ENCODE peak calls at places on chromosomes 16 and 17, in five cellular contexts. One of them, this sample, is unnamed.

GRCh38 chr17:75854111-75854748 is 905 bp downstream of the WBP2 start:
- DNase-seq in CD4-positive, alpha-beta memory T cell: no peak
- DNase-seq in Panc1: no peak
- DNase-seq in heart right ventricle: no peak
- DNase-seq in aorta: no peak
- DNase-seq in this sample: no peak

GRCh38 chr16:10741844-10742243 is 1.8 kb upstream of the NUBP1 start:
- DNase-seq in Panc1: no peak
- DNase-seq in heart right ventricle: peak
- DNase-seq in CD4-positive, alpha-beta memory T cell: no peak
- DNase-seq in aorta: peak
- DNase-seq in this sample: no peak

GRCh38 chr17:36755586-36755985 is 154.2 kb downstream of the MRM1 start:
- DNase-seq in CD4-positive, alpha-beta memory T cell: no peak
- DNase-seq in heart right ventricle: no peak
- DNase-seq in Panc1: no peak
- DNase-seq in aorta: no peak
- DNase-seq in this sample: peak

GRCh38 chr16:65142276-65142675 is 20.4 kb upstream of the CDH11 start:
- DNase-seq in Panc1: no peak
- DNase-seq in CD4-positive, alpha-beta memory T cell: no peak
- DNase-seq in heart right ventricle: no peak
- DNase-seq in aorta: no peak
- DNase-seq in this sample: no peak

GRCh38 chr16:16093625-16094332 is 129.5 kb downstream of the ABCC6 start:
- DNase-seq in Panc1: no peak
- DNase-seq in CD4-positive, alpha-beta memory T cell: no peak
- DNase-seq in aorta: no peak
- DNase-seq in heart right ventricle: no peak
- DNase-seq in this sample: no peak

GRCh38 chr17:5049314-5049819 is 14.1 kb upstream of the SLC52A1 start:
- DNase-seq in CD4-positive, alpha-beta memory T cell: peak
- DNase-seq in heart right ventricle: no peak
- DNase-seq in aorta: no peak
- DNase-seq in Panc1: no peak
- DNase-seq in this sample: peak

GRCh38 chr16:72256398-72257048 is 84.6 kb upstream of the PMFBP1 start:
- DNase-seq in CD4-positive, alpha-beta memory T cell: no peak
- DNase-seq in aorta: no peak
- DNase-seq in heart right ventricle: no peak
- DNase-seq in Panc1: no peak
- DNase-seq in this sample: no peak

GRCh38 chr16:54110582-54110981 is 176.0 kb downstream of the IRX3 start:
- DNase-seq in aorta: no peak
- DNase-seq in CD4-positive, alpha-beta memory T cell: no peak
- DNase-seq in heart right ventricle: no peak
- DNase-seq in Panc1: no peak
- DNase-seq in this sample: no peak

GRCh38 chr16:65453646-65454045 is 331.8 kb upstream of the CDH11 start:
- DNase-seq in Panc1: no peak
- DNase-seq in CD4-positive, alpha-beta memory T cell: no peak
- DNase-seq in heart right ventricle: no peak
- DNase-seq in aorta: no peak
- DNase-seq in this sample: no peak

GRCh38 chr17:7593296-7593695 is 3.4 kb upstream of the SOX15 start:
- DNase-seq in aorta: no peak
- DNase-seq in CD4-positive, alpha-beta memory T cell: no peak
- DNase-seq in heart right ventricle: no peak
- DNase-seq in Panc1: no peak
- DNase-seq in this sample: no peak

GRCh38 chr17:57649731-57650484 is 95.2 kb downstream of the CCDC182 start:
- DNase-seq in aorta: no peak
- DNase-seq in Panc1: no peak
- DNase-seq in CD4-positive, alpha-beta memory T cell: no peak
- DNase-seq in heart right ventricle: no peak
- DNase-seq in this sample: no peak

GRCh38 chr17:74362811-74363498 is 1.3 kb upstream of the BTBD17 start:
- DNase-seq in aorta: no peak
- DNase-seq in heart right ventricle: no peak
- DNase-seq in Panc1: no peak
- DNase-seq in CD4-positive, alpha-beta memory T cell: no peak
- DNase-seq in this sample: no peak

GRCh38 chr17:51189628-51190027 is 23.4 kb downstream of the NME2 start:
- DNase-seq in Panc1: no peak
- DNase-seq in CD4-positive, alpha-beta memory T cell: no peak
- DNase-seq in aorta: no peak
- DNase-seq in heart right ventricle: no peak
- DNase-seq in this sample: no peak

GRCh38 chr16:57147381-57148191 is 38.3 kb downstream of the PSME3IP1 start:
- DNase-seq in Panc1: no peak
- DNase-seq in heart right ventricle: peak
- DNase-seq in aorta: peak
- DNase-seq in CD4-positive, alpha-beta memory T cell: no peak
- DNase-seq in this sample: no peak

GRCh38 chr17:29155235-29155965 is 24.8 kb downstream of the MYO18A start:
- DNase-seq in Panc1: no peak
- DNase-seq in aorta: peak
- DNase-seq in CD4-positive, alpha-beta memory T cell: peak
- DNase-seq in heart right ventricle: no peak
- DNase-seq in this sample: peak

GRCh38 chr16:73058221-73058615 is 10.3 kb upstream of the ZFHX3 start:
- DNase-seq in CD4-positive, alpha-beta memory T cell: no peak
- DNase-seq in Panc1: no peak
- DNase-seq in heart right ventricle: no peak
- DNase-seq in aorta: peak
- DNase-seq in this sample: no peak

GRCh38 chr17:73588291-73589095 is 55.8 kb downstream of the SDK2 start:
- DNase-seq in Panc1: no peak
- DNase-seq in aorta: no peak
- DNase-seq in heart right ventricle: no peak
- DNase-seq in CD4-positive, alpha-beta memory T cell: no peak
- DNase-seq in this sample: no peak

GRCh38 chr16:53456625-53457024 is 22.4 kb downstream of the RBL2 start:
- DNase-seq in CD4-positive, alpha-beta memory T cell: peak
- DNase-seq in Panc1: no peak
- DNase-seq in aorta: no peak
- DNase-seq in heart right ventricle: no peak
- DNase-seq in this sample: no peak

GRCh38 chr16:6946802-6947201 is 385.8 kb upstream of the RBFOX1 start:
- DNase-seq in CD4-positive, alpha-beta memory T cell: no peak
- DNase-seq in Panc1: no peak
- DNase-seq in aorta: no peak
- DNase-seq in heart right ventricle: no peak
- DNase-seq in this sample: no peak

GRCh38 chr17:50177476-50177875 is 11.7 kb downstream of the SGCA start:
- DNase-seq in CD4-positive, alpha-beta memory T cell: peak
- DNase-seq in heart right ventricle: no peak
- DNase-seq in aorta: peak
- DNase-seq in Panc1: no peak
- DNase-seq in this sample: no peak

GRCh38 chr16:27175888-27176287 is 27.4 kb upstream of the KDM8 start:
- DNase-seq in CD4-positive, alpha-beta memory T cell: no peak
- DNase-seq in aorta: no peak
- DNase-seq in heart right ventricle: no peak
- DNase-seq in Panc1: no peak
- DNase-seq in this sample: no peak

GRCh38 chr17:59746849-59747445 is 39.5 kb downstream of the VMP1 start:
- DNase-seq in heart right ventricle: no peak
- DNase-seq in Panc1: no peak
- DNase-seq in CD4-positive, alpha-beta memory T cell: no peak
- DNase-seq in aorta: no peak
- DNase-seq in this sample: peak

GRCh38 chr17:15261063-15261817 is 3.9 kb downstream of the PMP22 start:
- DNase-seq in heart right ventricle: peak
- DNase-seq in aorta: peak
- DNase-seq in Panc1: no peak
- DNase-seq in CD4-positive, alpha-beta memory T cell: no peak
- DNase-seq in this sample: no peak

GRCh38 chr16:27221576-27222498 is 18.5 kb downstream of the KDM8 start:
- DNase-seq in CD4-positive, alpha-beta memory T cell: no peak
- DNase-seq in heart right ventricle: peak
- DNase-seq in aorta: no peak
- DNase-seq in Panc1: no peak
- DNase-seq in this sample: no peak

GRCh38 chr17:64125937-64126336 is 4.0 kb downstream of the ERN1 start:
- DNase-seq in aorta: no peak
- DNase-seq in heart right ventricle: no peak
- DNase-seq in Panc1: no peak
- DNase-seq in CD4-positive, alpha-beta memory T cell: no peak
- DNase-seq in this sample: no peak

GRCh38 chr16:66919569-66920472 is 1.1 kb upstream of the CDH16 start:
- DNase-seq in Panc1: no peak
- DNase-seq in heart right ventricle: no peak
- DNase-seq in CD4-positive, alpha-beta memory T cell: peak
- DNase-seq in aorta: no peak
- DNase-seq in this sample: no peak

GRCh38 chr17:75468779-75469373 is 12.4 kb downstream of the TMEM94 start:
- DNase-seq in heart right ventricle: no peak
- DNase-seq in Panc1: no peak
- DNase-seq in CD4-positive, alpha-beta memory T cell: no peak
- DNase-seq in aorta: no peak
- DNase-seq in this sample: no peak

GRCh38 chr16:27980919-27981670 is 82.4 kb downstream of the GSG1L start:
- DNase-seq in heart right ventricle: no peak
- DNase-seq in CD4-positive, alpha-beta memory T cell: no peak
- DNase-seq in Panc1: no peak
- DNase-seq in aorta: peak
- DNase-seq in this sample: no peak

GRCh38 chr17:59827721-59828477 is 64.8 kb downstream of the TUBD1 start:
- DNase-seq in CD4-positive, alpha-beta memory T cell: no peak
- DNase-seq in aorta: peak
- DNase-seq in Panc1: no peak
- DNase-seq in heart right ventricle: no peak
- DNase-seq in this sample: no peak

GRCh38 chr17:29614345-29615047 is 8.2 kb downstream of the CORO6 start:
- DNase-seq in aorta: no peak
- DNase-seq in CD4-positive, alpha-beta memory T cell: no peak
- DNase-seq in heart right ventricle: no peak
- DNase-seq in Panc1: no peak
- DNase-seq in this sample: no peak

GRCh38 chr16:69143116-69143515 is 10.7 kb downstream of the UTP4 start:
- DNase-seq in heart right ventricle: no peak
- DNase-seq in Panc1: no peak
- DNase-seq in CD4-positive, alpha-beta memory T cell: no peak
- DNase-seq in aorta: no peak
- DNase-seq in this sample: no peak

GRCh38 chr17:46818319-46818928 is at the start of gene WNT3:
- DNase-seq in aorta: no peak
- DNase-seq in CD4-positive, alpha-beta memory T cell: no peak
- DNase-seq in heart right ventricle: no peak
- DNase-seq in Panc1: no peak
- DNase-seq in this sample: peak

GRCh38 chr17:46819906-46820351 is 1.4 kb upstream of the WNT3 start:
- DNase-seq in Panc1: no peak
- DNase-seq in CD4-positive, alpha-beta memory T cell: no peak
- DNase-seq in heart right ventricle: no peak
- DNase-seq in aorta: no peak
- DNase-seq in this sample: no peak

GRCh38 chr17:46817151-46817900 is 1.2 kb downstream of the WNT3 start:
- DNase-seq in Panc1: no peak
- DNase-seq in heart right ventricle: no peak
- DNase-seq in CD4-positive, alpha-beta memory T cell: no peak
- DNase-seq in aorta: no peak
- DNase-seq in this sample: no peak

GRCh38 chr17:46818929-46819859 is 702 bp upstream of the WNT3 start:
- DNase-seq in CD4-positive, alpha-beta memory T cell: no peak
- DNase-seq in heart right ventricle: no peak
- DNase-seq in aorta: no peak
- DNase-seq in Panc1: no peak
- DNase-seq in this sample: no peak

GRCh38 chr17:46817901-46818209 is 637 bp downstream of the WNT3 start:
- DNase-seq in heart right ventricle: no peak
- DNase-seq in aorta: no peak
- DNase-seq in Panc1: no peak
- DNase-seq in CD4-positive, alpha-beta memory T cell: no peak
- DNase-seq in this sample: no peak
- H3K4me3 ChIP-seq in heart right ventricle: no peak
- H3K4me3 ChIP-seq in aorta: no peak
- H3K4me3 ChIP-seq in Panc1: no peak
- H3K4me3 ChIP-seq in CD4-positive, alpha-beta memory T cell: no peak
- H3K4me3 ChIP-seq in this sample: no peak

GRCh38 chr17:20315321-20315720 is 152.0 kb downstream of the LGALS9B start:
- DNase-seq in CD4-positive, alpha-beta memory T cell: no peak
- DNase-seq in aorta: no peak
- DNase-seq in Panc1: no peak
- DNase-seq in heart right ventricle: no peak
- DNase-seq in this sample: no peak

GRCh38 chr17:20314834-20315233 is 152.5 kb downstream of the LGALS9B start:
- DNase-seq in heart right ventricle: no peak
- DNase-seq in Panc1: no peak
- DNase-seq in aorta: no peak
- DNase-seq in CD4-positive, alpha-beta memory T cell: no peak
- DNase-seq in this sample: no peak

GRCh38 chr17:20313306-20313705 is 154.0 kb downstream of the LGALS9B start:
- DNase-seq in CD4-positive, alpha-beta memory T cell: no peak
- DNase-seq in aorta: no peak
- DNase-seq in heart right ventricle: no peak
- DNase-seq in Panc1: no peak
- DNase-seq in this sample: no peak

GRCh38 chr17:20313891-20314290 is 153.4 kb downstream of the LGALS9B start:
- DNase-seq in aorta: no peak
- DNase-seq in Panc1: no peak
- DNase-seq in CD4-positive, alpha-beta memory T cell: no peak
- DNase-seq in heart right ventricle: no peak
- DNase-seq in this sample: no peak

GRCh38 chr17:20315821-20316220 is 151.5 kb downstream of the LGALS9B start:
- DNase-seq in aorta: no peak
- DNase-seq in CD4-positive, alpha-beta memory T cell: no peak
- DNase-seq in Panc1: no peak
- DNase-seq in heart right ventricle: no peak
- DNase-seq in this sample: no peak
- H3K27ac ChIP-seq in aorta: no peak
- H3K27ac ChIP-seq in CD4-positive, alpha-beta memory T cell: no peak
- H3K27ac ChIP-seq in Panc1: no peak
- H3K27ac ChIP-seq in heart right ventricle: no peak
- H3K27ac ChIP-seq in this sample: no peak

GRCh38 chr17:77356109-77356689 is 215.4 kb downstream of the SEC14L1 start:
- DNase-seq in heart right ventricle: no peak
- DNase-seq in aorta: peak
- DNase-seq in CD4-positive, alpha-beta memory T cell: no peak
- DNase-seq in Panc1: no peak
- DNase-seq in this sample: no peak
- H3K4me3 ChIP-seq in heart right ventricle: no peak
- H3K4me3 ChIP-seq in aorta: no peak
- H3K4me3 ChIP-seq in CD4-positive, alpha-beta memory T cell: no peak
- H3K4me3 ChIP-seq in Panc1: no peak
- H3K4me3 ChIP-seq in this sample: no peak

DNA sequence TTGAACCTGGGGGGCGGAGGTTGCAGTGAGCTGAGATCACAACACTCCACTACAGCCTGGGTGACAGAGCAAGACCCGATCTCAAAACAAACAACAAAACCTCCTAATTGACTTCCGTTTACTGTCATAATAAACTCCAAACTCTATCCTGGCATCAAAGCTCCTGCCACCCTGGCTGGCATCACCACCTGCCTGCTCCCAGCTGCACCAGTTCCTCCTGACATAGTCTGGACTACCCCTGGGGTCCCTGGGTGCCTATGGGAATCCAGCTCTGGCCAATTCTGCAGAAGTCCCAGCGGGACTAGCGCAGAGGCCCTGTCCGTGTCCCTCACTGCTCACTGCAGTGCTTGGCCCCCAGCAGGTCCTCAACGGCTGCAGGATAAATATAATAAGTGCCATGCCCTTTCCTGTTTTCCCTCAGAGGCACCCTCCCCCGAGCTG is 725 bp downstream of the NTHL1 start:
- DNase-seq in Panc1: no peak
- DNase-seq in aorta: no peak
- DNase-seq in heart right ventricle: no peak
- DNase-seq in CD4-positive, alpha-beta memory T cell: no peak
- DNase-seq in this sample: no peak
- H3K27ac ChIP-seq in Panc1: peak
- H3K27ac ChIP-seq in aorta: no peak
- H3K27ac ChIP-seq in heart right ventricle: peak
- H3K27ac ChIP-seq in CD4-positive, alpha-beta memory T cell: peak
- H3K27ac ChIP-seq in this sample: peak